ENCODE peak calls at places on chromosomes 5 and 9, in four cellular contexts. P, V, W and K are unnamed samples.

GRCh38 chr9:92438900-92439526 is 14.7 kb upstream of the OMD start:
- DNase-seq in P (peak), V (no peak), W (no peak), K (no peak)

GRCh38 chr9:24516463-24516862 is 29.2 kb downstream of the IZUMO3 start:
- DNase-seq in P (no peak), V (no peak), W (no peak), K (no peak)

GRCh38 chr9:131773911-131774379 is 34.1 kb upstream of the RAPGEF1 start:
- DNase-seq in P (peak), V (no peak), W (peak), K (peak)

GRCh38 chr5:81021486-81021885 is 61.3 kb downstream of the RASGRF2 start:
- DNase-seq in P (peak), V (no peak), W (no peak), K (no peak)

GRCh38 chr5:39164529-39165402 is 54.6 kb downstream of the FYB1 start:
- DNase-seq in P (peak), V (no peak), W (no peak), K (no peak)

GRCh38 chr9:108889649-108890067 is 27.6 kb downstream of the ACTL7A start:
- DNase-seq in P (peak), V (no peak), W (no peak), K (peak)

GRCh38 chr5:6773342-6774035 is 60.3 kb downstream of the TENT4A start:
- DNase-seq in P (no peak), V (no peak), W (no peak), K (no peak)

GRCh38 chr9:27645166-27645840 is 72.0 kb upstream of the C9orf72 start:
- DNase-seq in P (no peak), V (no peak), W (no peak), K (peak)

GRCh38 chr5:26553079-26553478 is 485.3 kb downstream of the CDH9 start:
- DNase-seq in P (peak), V (no peak), W (no peak), K (no peak)

GRCh38 chr9:20117482-20117881 is 328.6 kb upstream of the SLC24A2 start:
- DNase-seq in P (no peak), V (no peak), W (no peak), K (no peak)

GRCh38 chr5:122458278-122458872 is 146.3 kb downstream of the SNCAIP start:
- DNase-seq in P (peak), V (no peak), W (no peak), K (peak)

GRCh38 chr9:111037744-111038335 is 430 bp downstream of the LPAR1 start:
- DNase-seq in P (peak), V (no peak), W (no peak), K (peak)

GRCh38 chr5:133993563-133993962 is 11.2 kb downstream of the VDAC1 start:
- DNase-seq in P (no peak), V (no peak), W (no peak), K (no peak)

GRCh38 chr9:14313951-14314423 is at the start of gene NFIB:
- DNase-seq in P (peak), V (no peak), W (peak), K (peak)

GRCh38 chr5:142870552-142870951 is 100.4 kb downstream of the ARHGAP26 start:
- DNase-seq in P (no peak), V (no peak), W (no peak), K (no peak)

GRCh38 chr9:29773676-29774075 is 2200.4 kb upstream of the C9orf72 start:
- DNase-seq in P (peak), V (no peak), W (no peak), K (no peak)